ENCODE peak calls at places on chromosomes 6 and 20, in six cellular contexts. One of them, this sample, is unnamed.

GRCh38 chr6:16450821-16451220 is 212.4 kb downstream of the GMPR start:
- DNase-seq in endodermal cell: no peak
- DNase-seq in stromal cell of bone marrow: no peak
- DNase-seq in fibroblast of lung: peak; percentile 74
- DNase-seq in EL: peak; percentile 82
- DNase-seq in aorta: no peak
- DNase-seq in this sample: no peak

GRCh38 chr6:27295301-27296079 is 16.6 kb downstream of the POM121L2 start:
- DNase-seq in endodermal cell: peak; percentile 82
- DNase-seq in stromal cell of bone marrow: no peak
- DNase-seq in fibroblast of lung: peak; percentile 76
- DNase-seq in EL: peak; percentile 87
- DNase-seq in aorta: no peak
- DNase-seq in this sample: no peak

GRCh38 chr6:162289972-162290371 is 437.6 kb downstream of the PRKN start:
- DNase-seq in endodermal cell: no peak
- DNase-seq in stromal cell of bone marrow: no peak
- DNase-seq in fibroblast of lung: no peak
- DNase-seq in EL: no peak
- DNase-seq in aorta: no peak
- DNase-seq in this sample: no peak

GRCh38 chr20:63103402-63104311 is 96.9 kb upstream of the BHLHE23 start:
- DNase-seq in endodermal cell: no peak
- DNase-seq in stromal cell of bone marrow: no peak
- DNase-seq in fibroblast of lung: peak; percentile 6
- DNase-seq in EL: peak; percentile 11
- DNase-seq in aorta: peak; percentile 73
- DNase-seq in this sample: no peak

GRCh38 chr6:31752739-31753319 is 9.6 kb upstream of the SAPCD1 start:
- DNase-seq in endodermal cell: no peak
- DNase-seq in stromal cell of bone marrow: peak; percentile 80
- DNase-seq in fibroblast of lung: peak; percentile 90
- DNase-seq in EL: peak; percentile 80
- DNase-seq in aorta: no peak
- DNase-seq in this sample: no peak

GRCh38 chr6:78089551-78089950 is 436.7 kb downstream of the MEI4 start:
- DNase-seq in endodermal cell: no peak
- DNase-seq in stromal cell of bone marrow: no peak
- DNase-seq in fibroblast of lung: peak; percentile 29
- DNase-seq in EL: no peak
- DNase-seq in aorta: no peak
- DNase-seq in this sample: no peak

GRCh38 chr20:3245156-3245555 is 6.2 kb upstream of the SLC4A11 start:
- DNase-seq in endodermal cell: no peak
- DNase-seq in stromal cell of bone marrow: no peak
- DNase-seq in fibroblast of lung: no peak
- DNase-seq in EL: no peak
- DNase-seq in aorta: no peak
- DNase-seq in this sample: no peak

GRCh38 chr6:33993653-33994052 is 152.2 kb downstream of the GRM4 start:
- DNase-seq in endodermal cell: no peak
- DNase-seq in stromal cell of bone marrow: no peak
- DNase-seq in fibroblast of lung: no peak
- DNase-seq in EL: no peak
- DNase-seq in aorta: no peak
- DNase-seq in this sample: no peak

GRCh38 chr6:3343089-3343901 is 84.5 kb downstream of the PSMG4 start:
- DNase-seq in endodermal cell: no peak
- DNase-seq in stromal cell of bone marrow: no peak
- DNase-seq in fibroblast of lung: no peak
- DNase-seq in EL: no peak
- DNase-seq in aorta: no peak
- DNase-seq in this sample: no peak

GRCh38 chr20:44695295-44696230 is 19.6 kb upstream of the CCN5 start:
- DNase-seq in endodermal cell: peak; percentile 38
- DNase-seq in stromal cell of bone marrow: no peak
- DNase-seq in fibroblast of lung: peak; percentile 47
- DNase-seq in EL: peak; percentile 57
- DNase-seq in aorta: no peak
- DNase-seq in this sample: no peak

GRCh38 chr6:139713911-139714527 is 339.6 kb upstream of the CITED2 start:
- DNase-seq in endodermal cell: no peak
- DNase-seq in stromal cell of bone marrow: no peak
- DNase-seq in fibroblast of lung: peak; percentile 42
- DNase-seq in EL: peak; percentile 23
- DNase-seq in aorta: no peak
- DNase-seq in this sample: no peak

GRCh38 chr6:169019727-169020491 is 233.7 kb downstream of the THBS2 start:
- DNase-seq in endodermal cell: peak; percentile 65
- DNase-seq in stromal cell of bone marrow: no peak
- DNase-seq in fibroblast of lung: no peak
- DNase-seq in EL: no peak
- DNase-seq in aorta: no peak
- DNase-seq in this sample: no peak

GRCh38 chr6:6825153-6825847 is 236.8 kb downstream of the LY86 start:
- DNase-seq in endodermal cell: peak; percentile 67
- DNase-seq in stromal cell of bone marrow: no peak
- DNase-seq in fibroblast of lung: no peak
- DNase-seq in EL: no peak
- DNase-seq in aorta: no peak
- DNase-seq in this sample: no peak

GRCh38 chr20:38473353-38473795 is 731 bp downstream of the RALGAPB start:
- DNase-seq in endodermal cell: no peak
- DNase-seq in stromal cell of bone marrow: no peak
- DNase-seq in fibroblast of lung: peak; percentile 40
- DNase-seq in EL: peak; percentile 41
- DNase-seq in aorta: no peak
- DNase-seq in this sample: no peak

GRCh38 chr6:18415671-18416340 is 28.7 kb downstream of the RNF144B start:
- DNase-seq in endodermal cell: no peak
- DNase-seq in stromal cell of bone marrow: no peak
- DNase-seq in fibroblast of lung: peak; percentile 64
- DNase-seq in EL: no peak
- DNase-seq in aorta: no peak
- DNase-seq in this sample: no peak

GRCh38 chr6:35796236-35796635 is 887 bp downstream of the CLPS start:
- DNase-seq in endodermal cell: no peak
- DNase-seq in stromal cell of bone marrow: no peak
- DNase-seq in fibroblast of lung: no peak
- DNase-seq in EL: no peak
- DNase-seq in aorta: no peak
- DNase-seq in this sample: no peak

GRCh38 chr6:157557541-157557940 is 176.6 kb downstream of the ZDHHC14 start:
- DNase-seq in endodermal cell: no peak
- DNase-seq in stromal cell of bone marrow: no peak
- DNase-seq in fibroblast of lung: no peak
- DNase-seq in EL: no peak
- DNase-seq in aorta: no peak
- DNase-seq in this sample: no peak

This sample was measured in Jurkat, Clone E6-1.